ENCODE peak calls at places on chromosome 14, in ten cellular contexts. P, S, C, O, L, T, I, R, Q and B are unnamed samples.

GRCh38 chr14:49769171-49769570 is 1.2 kb downstream of the KLHDC2 start:
- DNase-seq in P (no peak), S (no peak), C (no peak), O (no peak), L (no peak), T (peak; percentile 42), I (peak; percentile 23), R (no peak), Q (no peak), B (no peak)

GRCh38 chr14:95756751-95757150 is 42.8 kb upstream of the TCL1A start:
- DNase-seq in P (no peak), S (no peak), C (no peak), O (no peak), L (no peak), T (no peak), I (no peak), R (no peak), Q (no peak), B (no peak)

GRCh38 chr14:74945261-74945851 is 10.0 kb downstream of the PGF start:
- DNase-seq in P (peak; percentile 69), S (peak; percentile 85), C (peak; percentile 57), O (no peak), L (no peak), T (no peak), I (no peak), R (peak; percentile 68), Q (no peak), B (no peak)

GRCh38 chr14:92473947-92474535 is 39.5 kb upstream of the RIN3 start:
- DNase-seq in P (no peak), S (peak; percentile 8), C (no peak), O (no peak), L (no peak), T (no peak), I (no peak), R (peak; percentile 18), Q (no peak), B (peak; percentile 53)

GRCh38 chr14:75132374-75133086 is 5.7 kb upstream of the NEK9 start:
- DNase-seq in P (no peak), S (peak; percentile 56), C (no peak), O (no peak), L (peak; percentile 87), T (peak; percentile 75), I (peak; percentile 71), R (peak; percentile 83), Q (no peak), B (no peak)

GRCh38 chr14:22070119-22070982 is 396.7 kb upstream of the OR4E1 start:
- DNase-seq in P (peak; percentile 81), S (peak; percentile 58), C (peak; percentile 57), O (no peak), L (peak; percentile 31), T (no peak), I (peak; percentile 11), R (no peak), Q (no peak), B (no peak)

GRCh38 chr14:72883963-72884362 is 9.9 kb downstream of the DPF3 start:
- DNase-seq in P (no peak), S (no peak), C (peak; percentile 23), O (peak; percentile 87), L (no peak), T (no peak), I (no peak), R (no peak), Q (no peak), B (no peak)

GRCh38 chr14:100440207-100440631 is 117.1 kb downstream of the SLC25A47 start:
- DNase-seq in P (no peak), S (peak; percentile 75), C (no peak), O (no peak), L (peak; percentile 82), T (peak; percentile 82), I (peak; percentile 79), R (peak; percentile 81), Q (no peak), B (peak; percentile 95)

GRCh38 chr14:104434214-104435076 is 145.1 kb upstream of the C14orf180 start:
- DNase-seq in P (no peak), S (peak; percentile 44), C (peak; percentile 3), O (no peak), L (no peak), T (no peak), I (no peak), R (no peak), Q (no peak), B (no peak)

GRCh38 chr14:54291491-54292191 is 105.2 kb upstream of the CDKN3 start:
- DNase-seq in P (no peak), S (peak; percentile 64), C (no peak), O (peak; percentile 26), L (no peak), T (no peak), I (no peak), R (no peak), Q (no peak), B (no peak)

GRCh38 chr14:75783184-75783583 is 122.1 kb downstream of the TTLL5 start:
- DNase-seq in P (no peak), S (no peak), C (no peak), O (no peak), L (no peak), T (no peak), I (no peak), R (no peak), Q (no peak), B (no peak)

GRCh38 chr14:104758981-104759975 is 6.3 kb downstream of the SIVA1 start:
- DNase-seq in P (no peak), S (no peak), C (no peak), O (no peak), L (no peak), T (no peak), I (no peak), R (no peak), Q (no peak), B (peak; percentile 31)

GRCh38 chr14:65242732-65243134 is 140.4 kb upstream of the MAX start:
- DNase-seq in P (no peak), S (no peak), C (no peak), O (no peak), L (peak; percentile 80), T (no peak), I (no peak), R (peak; percentile 83), Q (no peak), B (no peak)

GRCh38 chr14:77031680-77032482 is 3.4 kb upstream of the IRF2BPL start:
- DNase-seq in P (no peak), S (no peak), C (no peak), O (no peak), L (no peak), T (peak; percentile 34), I (no peak), R (no peak), Q (no peak), B (no peak)

GRCh38 chr14:76918176-76918750 is 92.1 kb downstream of the LRRC74A start:
- DNase-seq in P (no peak), S (peak; percentile 49), C (no peak), O (no peak), L (no peak), T (peak; percentile 73), I (no peak), R (no peak), Q (no peak), B (peak; percentile 46)

GRCh38 chr14:86357119-86357518 is 827.2 kb downstream of the FLRT2 start:
- DNase-seq in P (no peak), S (no peak), C (no peak), O (no peak), L (no peak), T (peak; percentile 27), I (no peak), R (no peak), Q (no peak), B (no peak)